ENCODE peak calls at places on chromosome 3, in five cellular contexts. One of them, this sample, is unnamed.

GRCh38 chr3:16290827-16291196 is 25.8 kb downstream of the OXNAD1 start:
- DNase-seq in endothelial cell: no peak
- DNase-seq in glutamatergic neuron: no peak
- DNase-seq in NCI-H2081: no peak
- DNase-seq in astrocyte of the cerebellum: no peak
- DNase-seq in this sample: no peak

GRCh38 chr3:185164428-185165217 is 11.8 kb upstream of the C3orf70 start:
- DNase-seq in endothelial cell: no peak
- DNase-seq in glutamatergic neuron: peak; percentile 23
- DNase-seq in NCI-H2081: no peak
- DNase-seq in astrocyte of the cerebellum: no peak
- DNase-seq in this sample: no peak

GRCh38 chr3:114902691-114903101 is 244.4 kb downstream of the ZBTB20 start:
- DNase-seq in endothelial cell: no peak
- DNase-seq in glutamatergic neuron: no peak
- DNase-seq in NCI-H2081: peak; percentile 13
- DNase-seq in astrocyte of the cerebellum: no peak
- DNase-seq in this sample: no peak

GRCh38 chr3:42906085-42906904 is at the start of gene ZNF662:
- DNase-seq in endothelial cell: no peak
- DNase-seq in glutamatergic neuron: peak; percentile 58
- DNase-seq in NCI-H2081: no peak
- DNase-seq in astrocyte of the cerebellum: no peak
- DNase-seq in this sample: no peak

GRCh38 chr3:133295199-133295901 is 104.5 kb upstream of the BFSP2 start:
- DNase-seq in endothelial cell: no peak
- DNase-seq in glutamatergic neuron: no peak
- DNase-seq in NCI-H2081: no peak
- DNase-seq in astrocyte of the cerebellum: peak; percentile 75
- DNase-seq in this sample: peak; percentile 72

GRCh38 chr3:73141531-73141930 is 80.1 kb downstream of the EBLN2 start:
- DNase-seq in endothelial cell: no peak
- DNase-seq in glutamatergic neuron: no peak
- DNase-seq in NCI-H2081: no peak
- DNase-seq in astrocyte of the cerebellum: no peak
- DNase-seq in this sample: no peak

GRCh38 chr3:12198301-12198700 is 39.6 kb upstream of the TIMP4 start:
- DNase-seq in endothelial cell: no peak
- DNase-seq in glutamatergic neuron: no peak
- DNase-seq in NCI-H2081: no peak
- DNase-seq in astrocyte of the cerebellum: peak; percentile 53
- DNase-seq in this sample: no peak

GRCh38 chr3:11477286-11477935 is 166.3 kb downstream of the VGLL4 start:
- DNase-seq in endothelial cell: peak; percentile 11
- DNase-seq in glutamatergic neuron: no peak
- DNase-seq in NCI-H2081: no peak
- DNase-seq in astrocyte of the cerebellum: peak; percentile 70
- DNase-seq in this sample: no peak

GRCh38 chr3:101780661-101781060 is 1.6 kb downstream of the NXPE3 start:
- DNase-seq in endothelial cell: no peak
- DNase-seq in glutamatergic neuron: no peak
- DNase-seq in NCI-H2081: no peak
- DNase-seq in astrocyte of the cerebellum: peak; percentile 31
- DNase-seq in this sample: no peak

GRCh38 chr3:25783661-25784512 is 644 bp upstream of the NGLY1 start:
- DNase-seq in endothelial cell: no peak
- DNase-seq in glutamatergic neuron: peak; percentile 77
- DNase-seq in NCI-H2081: peak; percentile 76
- DNase-seq in astrocyte of the cerebellum: no peak
- DNase-seq in this sample: no peak

GRCh38 chr3:96183871-96184270 is 630.5 kb upstream of the EPHA6 start:
- DNase-seq in endothelial cell: no peak
- DNase-seq in glutamatergic neuron: no peak
- DNase-seq in NCI-H2081: no peak
- DNase-seq in astrocyte of the cerebellum: no peak
- DNase-seq in this sample: no peak

GRCh38 chr3:122066331-122067213 is 11.4 kb downstream of the CD86 start:
- DNase-seq in endothelial cell: no peak
- DNase-seq in glutamatergic neuron: no peak
- DNase-seq in NCI-H2081: no peak
- DNase-seq in astrocyte of the cerebellum: no peak
- DNase-seq in this sample: no peak

GRCh38 chr3:29255854-29256696 is 24.8 kb upstream of the RBMS3 start:
- DNase-seq in endothelial cell: no peak
- DNase-seq in glutamatergic neuron: no peak
- DNase-seq in NCI-H2081: no peak
- DNase-seq in astrocyte of the cerebellum: no peak
- DNase-seq in this sample: no peak

GRCh38 chr3:100629728-100630127 is 20.3 kb downstream of the ADGRG7 start:
- DNase-seq in endothelial cell: no peak
- DNase-seq in glutamatergic neuron: no peak
- DNase-seq in NCI-H2081: no peak
- DNase-seq in astrocyte of the cerebellum: no peak
- DNase-seq in this sample: no peak

GRCh38 chr3:37173806-37174205 is 576 bp downstream of the LRRFIP2 start:
- DNase-seq in endothelial cell: no peak
- DNase-seq in glutamatergic neuron: no peak
- DNase-seq in NCI-H2081: no peak
- DNase-seq in astrocyte of the cerebellum: no peak
- DNase-seq in this sample: no peak

GRCh38 chr3:142929109-142929508 is 34.4 kb downstream of the PAQR9 start:
- DNase-seq in endothelial cell: peak; percentile 45
- DNase-seq in glutamatergic neuron: peak; percentile 46
- DNase-seq in NCI-H2081: peak; percentile 53
- DNase-seq in astrocyte of the cerebellum: no peak
- DNase-seq in this sample: no peak

GRCh38 chr3:37466660-37467359 is 292.4 kb upstream of the LRRFIP2 start:
- DNase-seq in endothelial cell: no peak
- DNase-seq in glutamatergic neuron: no peak
- DNase-seq in NCI-H2081: no peak
- DNase-seq in astrocyte of the cerebellum: no peak
- DNase-seq in this sample: peak; percentile 91

GRCh38 chr3:112497897-112498548 is 1.2 kb downstream of the BTLA start:
- DNase-seq in endothelial cell: no peak
- DNase-seq in glutamatergic neuron: no peak
- DNase-seq in NCI-H2081: no peak
- DNase-seq in astrocyte of the cerebellum: no peak
- DNase-seq in this sample: no peak

GRCh38 chr3:56772926-56773587 is 28.7 kb downstream of the ARHGEF3 start:
- DNase-seq in endothelial cell: no peak
- DNase-seq in glutamatergic neuron: no peak
- DNase-seq in NCI-H2081: no peak
- DNase-seq in astrocyte of the cerebellum: no peak
- DNase-seq in this sample: no peak

GRCh38 chr3:119276657-119277056 is 17.5 kb upstream of the ARHGAP31 start:
- DNase-seq in endothelial cell: no peak
- DNase-seq in glutamatergic neuron: no peak
- DNase-seq in NCI-H2081: no peak
- DNase-seq in astrocyte of the cerebellum: no peak
- DNase-seq in this sample: no peak

GRCh38 chr3:133162906-133163305 is 124.7 kb downstream of the TMEM108 start:
- DNase-seq in endothelial cell: no peak
- DNase-seq in glutamatergic neuron: no peak
- DNase-seq in NCI-H2081: no peak
- DNase-seq in astrocyte of the cerebellum: peak; percentile 0
- DNase-seq in this sample: peak; percentile 3

This sample was measured in DMS79.